ENCODE peak calls at places on chromosome 11, in seven cellular contexts. Z is activated naive CD8-positive, alpha-beta T cell treated with anti-CD3 and anti-CD28 coated beads for 36 hours; D is stimulated activated CD4-positive, alpha-beta T cell treated with anti-CD3 and anti-CD28 coated beads, Interleukin-12 subunit alpha, Interleukin-12 subunit beta, amount 100 ng/mL, for 48 hours; C is IMR-90; M is activated T-cell treated with anti-CD3 and anti-CD28 coated beads, Interleukin-2, amount 50 U/mL, for 72 hours; N is activated T-helper 1 cell treated with anti-CD3 and anti-CD28 coated beads, Interleukin-2, amount 50 U/mL, for 16 hours; L is stimulated activated CD8-positive, alpha-beta memory T cell treated with anti-CD3 and anti-CD28 coated beads, Interleukin-15, amount 100 ng/mL, for 24 hours. V is an unnamed sample.

GRCh38 chr11:120004723-120005122 is 133.2 kb downstream of the TRIM29 start:
- DNase-seq in Z (no peak), L (no peak), M (no peak), D (no peak), N (no peak), C (no peak), V (no peak)

GRCh38 chr11:62513651-62514050 is 33.0 kb downstream of the AHNAK start:
- DNase-seq in Z (no peak), M (no peak), C (no peak), L (no peak), D (no peak), N (no peak), V (no peak)

GRCh38 chr11:120525285-120526085 is 13.9 kb downstream of the GRIK4 start:
- DNase-seq in M (no peak), D (no peak), C (no peak), L (no peak), Z (no peak), N (no peak), V (no peak)

GRCh38 chr11:106706355-106706754 is 311.9 kb downstream of the GUCY1A2 start:
- DNase-seq in C (peak), N (no peak), Z (no peak), L (no peak), M (no peak), D (no peak), V (no peak)

GRCh38 chr11:63858628-63859550 is 20.0 kb downstream of the MARK2 start:
- DNase-seq in L (no peak), C (peak), D (no peak), Z (no peak), N (no peak), M (no peak), V (no peak)

GRCh38 chr11:115241899-115242298 is 262.3 kb downstream of the CADM1 start:
- DNase-seq in N (no peak), Z (no peak), M (no peak), D (no peak), C (no peak), L (no peak), V (no peak)

GRCh38 chr11:117230286-117230961 is 1.4 kb downstream of the PCSK7 start:
- DNase-seq in Z (peak), N (peak), M (peak), C (peak), D (peak), L (no peak), V (peak)

GRCh38 chr11:36976740-36977139 is 378.7 kb upstream of the RAG2 start:
- DNase-seq in N (no peak), C (no peak), M (no peak), L (no peak), Z (no peak), D (no peak), V (no peak)

GRCh38 chr11:35316161-35316560 is 103.2 kb downstream of the SLC1A2 start:
- DNase-seq in C (peak), D (no peak), N (no peak), Z (no peak), M (no peak), L (no peak), V (no peak)

GRCh38 chr11:46381836-46382643 is 571 bp downstream of the MDK start:
- DNase-seq in N (no peak), D (no peak), Z (peak), M (peak), C (no peak), L (no peak), V (peak)

GRCh38 chr11:1202776-1203504 is 19.9 kb upstream of the MUC5B start:
- DNase-seq in N (peak), D (peak), C (peak), Z (peak), M (peak), L (peak), V (peak)

GRCh38 chr11:116851631-116852030 is 14.2 kb upstream of the APOA1 start:
- DNase-seq in N (peak), M (peak), D (no peak), L (no peak), Z (peak), C (no peak), V (peak)

GRCh38 chr11:33606762-33607161 is 93.9 kb downstream of the C11orf91 start:
- DNase-seq in N (no peak), D (no peak), M (no peak), Z (no peak), C (no peak), L (no peak), V (no peak)

GRCh38 chr11:123587559-123587958 is 66.9 kb downstream of the SCN3B start:
- DNase-seq in L (no peak), N (no peak), M (no peak), D (no peak), Z (no peak), C (no peak), V (no peak)

GRCh38 chr11:121479355-121479754 is 26.6 kb upstream of the SORL1-AS1 start:
- DNase-seq in M (no peak), D (no peak), C (no peak), N (no peak), L (no peak), Z (no peak), V (no peak)

GRCh38 chr11:120432056-120433018 is 79.2 kb upstream of the GRIK4 start:
- DNase-seq in L (no peak), Z (peak), M (peak), N (no peak), D (no peak), C (peak), V (peak)

GRCh38 chr11:125261471-125262087 is 97.0 kb downstream of the PKNOX2 start:
- DNase-seq in D (no peak), C (no peak), N (no peak), L (no peak), M (no peak), Z (no peak), V (no peak)

GRCh38 chr11:116657842-116658825 is 114.7 kb downstream of the BUD13 start:
- DNase-seq in L (no peak), N (no peak), C (no peak), D (no peak), Z (no peak), M (no peak), V (no peak)

GRCh38 chr11:74288911-74289310 is 22.5 kb downstream of the P4HA3 start:
- DNase-seq in N (no peak), M (no peak), C (no peak), D (no peak), Z (no peak), L (no peak), V (no peak)

GRCh38 chr11:41879186-41879738 is 419.8 kb upstream of the LRRC4C start:
- DNase-seq in N (no peak), D (no peak), C (no peak), Z (no peak), L (no peak), M (no peak), V (no peak)

GRCh38 chr11:2542406-2542805 is 97.6 kb downstream of the KCNQ1 start:
- DNase-seq in D (no peak), N (no peak), Z (no peak), C (no peak), M (no peak), L (no peak), V (no peak)

GRCh38 chr11:120052196-120052775 is 85.6 kb downstream of the TRIM29 start:
- DNase-seq in L (no peak), Z (no peak), M (no peak), N (no peak), C (no peak), D (no peak), V (no peak)

GRCh38 chr11:10696797-10697620 is 3.5 kb upstream of the IRAG1 start:
- DNase-seq in M (no peak), N (no peak), D (no peak), Z (no peak), C (no peak), L (no peak), V (no peak)

GRCh38 chr11:66011785-66012303 is at the start of gene CST6:
- DNase-seq in C (no peak), N (no peak), D (no peak), Z (peak), L (no peak), M (no peak), V (no peak)

GRCh38 chr11:71996946-71997345 is 1.8 kb upstream of the IL18BP start:
- DNase-seq in C (no peak), M (no peak), L (no peak), N (no peak), D (no peak), Z (no peak), V (no peak)

GRCh38 chr11:69708731-69709401 is 5.0 kb upstream of the FGF19 start:
- DNase-seq in Z (no peak), D (no peak), M (no peak), L (no peak), N (no peak), C (no peak), V (no peak)

V was measured in activated CD4-positive, alpha-beta memory T cell treated with anti-CD3 and anti-CD28 coated beads for 36 hours.